ENCODE peak calls at places on chromosomes 13 and 19, in five cellular contexts. Z is GM19239; T is activated CD8-positive, alpha-beta memory T cell treated with anti-CD3 and anti-CD28 coated beads for 4 hours; J is amniotic stem cell; Y is tibial artery. W is an unnamed sample.
A peak's percentile ranks its signal among the peaks of the same experiment; 100 is the strongest.

GRCh38 chr13:29767006-29767405 is 83.4 kb downstream of the UBL3 start:
- DNase-seq in Z (no peak), T (no peak), J (no peak), Y (no peak), W (no peak)

GRCh38 chr13:39451301-39451700 is 151.7 kb downstream of the LHFPL6 start:
- DNase-seq in Z (no peak), T (no peak), J (no peak), Y (no peak), W (no peak)

GRCh38 chr19:2242092-2242537 is 5.5 kb downstream of the SF3A2 start:
- DNase-seq in Z (no peak), T (no peak), J (no peak), Y (no peak), W (no peak)

GRCh38 chr13:42377640-42378382 is 105.9 kb downstream of the AKAP11 start:
- DNase-seq in Z (peak; percentile 42), T (no peak), J (no peak), Y (no peak), W (peak; percentile 59)

GRCh38 chr19:2345076-2345475 is 15.0 kb upstream of the TMPRSS9 start:
- DNase-seq in Z (no peak), T (no peak), J (no peak), Y (no peak), W (no peak)

GRCh38 chr19:43636121-43636683 is 3.4 kb downstream of the CADM4 start:
- DNase-seq in Z (no peak), T (no peak), J (no peak), Y (no peak), W (no peak)

GRCh38 chr13:33723365-33723764 is 94.6 kb upstream of the RFC3 start:
- DNase-seq in Z (no peak), T (no peak), J (no peak), Y (no peak), W (no peak)

GRCh38 chr19:7679017-7679720 is 1.5 kb upstream of the TRAPPC5 start:
- DNase-seq in Z (peak; percentile 71), T (peak; percentile 62), J (no peak), Y (no peak), W (peak; percentile 79)

GRCh38 chr13:100668408-100668807 is 6.2 kb downstream of the TMTC4 start:
- DNase-seq in Z (no peak), T (no peak), J (no peak), Y (no peak), W (no peak)

GRCh38 chr13:78586706-78587105 is 16.6 kb downstream of the POU4F1 start:
- DNase-seq in Z (no peak), T (no peak), J (no peak), Y (no peak), W (no peak)

GRCh38 chr13:90485441-90485840 is 862.0 kb upstream of the MIR17HG start:
- DNase-seq in Z (no peak), T (no peak), J (no peak), Y (no peak), W (no peak)

W was measured in GM10248.